ENCODE peak calls at places on chromosomes 11 and 22, in five cellular contexts. P is HCT116, N is HepG2, D is K562, K is H1. C is an unnamed sample. For H4K20me1, the result is how much of the 10 kb centered on the place peaks cover.

GRCh38 chr11:65680192-65680743 is 17.6 kb upstream of the RELA start:
- DNase-seq in P (no peak), N (no peak), D (no peak), K (no peak), C (no peak)

GRCh38 chr11:63709336-63709735 is 28.0 kb downstream of the RTN3 start:
- DNase-seq in P (no peak), N (no peak), D (no peak), K (no peak), C (no peak)

GRCh38 chr11:65551572-65552398 is 6.4 kb downstream of the LTBP3 start:
- DNase-seq in P (peak), N (peak), D (peak), K (no peak), C (peak)

GRCh38 chr11:116513894-116514293 is 258.9 kb downstream of the BUD13 start:
- DNase-seq in P (peak), N (peak), D (peak), K (peak), C (peak)

GRCh38 chr22:28103596-28103995 is 184.5 kb upstream of the PITPNB start:
- DNase-seq in P (no peak), N (no peak), D (no peak), K (no peak), C (no peak)

GRCh38 chr11:65529475-65530156 is 4.7 kb downstream of the SCYL1 start:
- DNase-seq in P (no peak), N (peak), D (no peak), K (no peak), C (no peak)

GRCh38 chr11:26901162-26901561 is 92.8 kb upstream of the FIBIN start:
- DNase-seq in P (no peak), N (no peak), D (no peak), K (no peak), C (no peak)

GRCh38 chr22:19046287-19046686 is 75.9 kb downstream of the DGCR2 start:
- DNase-seq in P (no peak), N (no peak), D (no peak), K (no peak), C (no peak)

GRCh38 chr11:14320020-14320419 is 39.0 kb downstream of the RRAS2 start:
- DNase-seq in P (no peak), N (no peak), D (no peak), K (no peak), C (no peak)

GRCh38 chr11:64970731-64971151 is 1.2 kb downstream of the MAJIN start:
- DNase-seq in P (no peak), N (no peak), D (no peak), K (no peak), C (no peak)

GRCh38 chr11:6497069-6497839 is at the start of gene DNHD1:
- DNase-seq in P (no peak), N (no peak), D (no peak), K (peak), C (peak)

GRCh38 chr11:2460540-2461252 is 15.9 kb downstream of the KCNQ1 start:
- DNase-seq in P (no peak), N (no peak), D (no peak), K (no peak), C (no peak)

GRCh38 chr11:2462092-2462985 is 17.5 kb downstream of the KCNQ1 start:
- DNase-seq in P (no peak), N (no peak), D (no peak), K (no peak), C (no peak)

GRCh38 chr11:2462986-2463765 is 18.4 kb downstream of the KCNQ1 start:
- DNase-seq in P (peak), N (peak), D (no peak), K (no peak), C (no peak)

GRCh38 chr11:2459796-2460531 is 15.2 kb downstream of the KCNQ1 start:
- DNase-seq in P (no peak), N (no peak), D (no peak), K (no peak), C (peak)

GRCh38 chr11:2461253-2462091 is 16.7 kb downstream of the KCNQ1 start:
- DNase-seq in P (no peak), N (no peak), D (peak), K (no peak), C (no peak)
- H4K20me1 ChIP-seq in P (under half), N (under half), D (under half), K (under half), C (under half)

DNA sequence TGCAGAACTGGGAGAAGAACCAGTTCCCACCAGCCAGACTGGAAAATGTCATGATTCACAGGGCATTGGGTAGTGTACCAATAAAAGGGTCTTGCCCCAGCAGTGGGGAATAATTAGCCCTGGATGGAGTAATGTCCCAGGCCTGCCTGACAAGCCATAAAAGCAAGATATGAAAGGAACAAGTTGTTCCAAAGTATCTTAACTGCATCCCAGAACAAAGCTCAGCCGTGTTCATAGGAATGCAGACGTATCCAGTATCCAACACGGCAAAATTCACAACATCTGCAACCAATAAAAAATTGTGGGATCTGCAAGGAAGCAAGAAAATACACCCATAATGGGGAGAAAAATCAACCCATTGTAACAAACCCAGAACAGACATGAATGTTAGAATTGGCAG is 47.9 kb downstream of the ASCL2 start:
- DNase-seq in P (no peak), N (no peak), D (no peak), K (no peak), C (no peak)
- TF ChIP-seq POLR2AphosphoS5 in P (no peak), N (no peak), D (no peak), K (no peak), C (no peak)

GRCh38 chr11:124627546-124627945 is 4.9 kb downstream of the TBRG1 start:
- DNase-seq in P (no peak), N (no peak), D (no peak), K (no peak), C (no peak)
- H4K20me1 ChIP-seq in P (under half), N (under half), D (under half), K (under half), C (under half)

DNA sequence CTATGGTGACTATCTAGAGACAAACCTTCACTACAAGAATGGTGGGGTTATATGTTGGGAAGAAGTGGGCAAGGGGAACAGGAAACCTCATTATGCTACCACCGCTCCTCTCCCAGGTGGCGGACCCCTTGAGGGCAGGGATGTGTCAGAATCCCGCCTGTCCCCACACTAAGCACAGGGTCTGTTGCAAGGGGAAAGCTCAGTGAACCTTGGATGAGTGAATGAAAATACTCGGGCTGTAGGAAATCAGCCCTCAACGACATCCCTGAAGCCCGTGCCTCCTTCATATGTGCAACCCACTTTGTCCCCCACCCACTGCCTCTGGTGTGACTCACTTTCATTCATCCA is 68.2 kb upstream of the AMPD3 start:
- DNase-seq in P (no peak), N (no peak), D (no peak), K (no peak), C (no peak)
- TF ChIP-seq POLR2AphosphoS5 in P (no peak), N (no peak), D (no peak), K (no peak), C (no peak)

DNA sequence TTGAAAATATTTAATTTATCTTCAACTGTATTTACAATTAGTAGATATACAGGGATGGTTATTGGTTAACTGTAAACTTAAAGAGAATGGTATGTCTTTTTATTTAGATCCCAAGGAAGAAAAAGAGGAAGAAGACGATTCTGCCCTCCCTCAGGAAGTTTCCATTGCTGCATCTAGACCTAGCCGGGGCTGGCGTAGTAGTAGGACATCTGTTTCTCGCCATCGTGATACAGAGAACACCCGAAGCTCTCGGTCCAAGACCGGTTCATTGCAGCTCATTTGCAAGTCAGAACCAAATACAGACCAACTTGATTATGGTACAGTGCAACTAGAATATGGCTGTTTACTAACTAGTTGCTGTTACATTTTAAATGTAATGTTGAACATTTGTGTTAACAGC is 12.7 kb upstream of the CNTF start:
- DNase-seq in P (no peak), N (no peak), D (no peak), K (no peak), C (no peak)
- H4K20me1 ChIP-seq in P (under half), N (under half), D (under half), K (under half), C (under half)

GRCh38 chr22:23233746-23234408 is 53.6 kb downstream of the BCR start:
- DNase-seq in P (no peak), N (no peak), D (no peak), K (no peak), C (no peak)
- TF ChIP-seq POLR2AphosphoS5 in P (no peak), N (no peak), D (no peak), K (no peak), C (no peak)

DNA sequence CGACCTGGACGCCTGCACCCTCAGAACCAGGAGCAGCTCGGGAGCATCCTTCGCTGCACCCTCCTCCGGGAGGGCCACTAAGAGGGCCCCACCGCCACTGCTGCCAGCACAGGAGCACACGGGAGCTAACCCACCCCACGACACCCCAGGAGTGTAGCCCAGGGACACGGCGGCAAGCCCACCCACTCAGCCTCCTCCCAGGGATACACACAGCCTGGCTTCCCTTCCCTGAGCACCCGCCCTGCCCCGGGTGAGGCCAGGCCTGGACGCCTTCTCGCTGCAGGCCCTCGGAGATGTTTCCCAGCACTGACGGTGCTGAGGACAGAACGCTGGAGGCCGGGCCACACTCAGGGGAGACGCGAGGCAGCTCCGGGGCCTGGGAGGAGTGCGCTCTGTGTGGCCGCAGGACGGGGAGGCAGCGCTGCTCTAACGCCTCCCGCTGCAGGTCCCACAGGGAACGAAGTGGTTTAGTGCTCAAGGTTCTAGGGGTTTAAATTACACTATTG is 190.4 kb downstream of the BRD1 start:
- DNase-seq in P (no peak), N (no peak), D (no peak), K (no peak), C (no peak)
- H4K20me1 ChIP-seq in P (under half), N (under half), D (under half), K (under half), C (under half)

GRCh38 chr22:41487037-41487963 is 18.4 kb downstream of the ACO2 start:
- DNase-seq in P (no peak), N (no peak), D (no peak), K (no peak), C (no peak)
- TF ChIP-seq POLR2AphosphoS5 in P (no peak), N (no peak), D (no peak), K (no peak), C (no peak)

DNA sequence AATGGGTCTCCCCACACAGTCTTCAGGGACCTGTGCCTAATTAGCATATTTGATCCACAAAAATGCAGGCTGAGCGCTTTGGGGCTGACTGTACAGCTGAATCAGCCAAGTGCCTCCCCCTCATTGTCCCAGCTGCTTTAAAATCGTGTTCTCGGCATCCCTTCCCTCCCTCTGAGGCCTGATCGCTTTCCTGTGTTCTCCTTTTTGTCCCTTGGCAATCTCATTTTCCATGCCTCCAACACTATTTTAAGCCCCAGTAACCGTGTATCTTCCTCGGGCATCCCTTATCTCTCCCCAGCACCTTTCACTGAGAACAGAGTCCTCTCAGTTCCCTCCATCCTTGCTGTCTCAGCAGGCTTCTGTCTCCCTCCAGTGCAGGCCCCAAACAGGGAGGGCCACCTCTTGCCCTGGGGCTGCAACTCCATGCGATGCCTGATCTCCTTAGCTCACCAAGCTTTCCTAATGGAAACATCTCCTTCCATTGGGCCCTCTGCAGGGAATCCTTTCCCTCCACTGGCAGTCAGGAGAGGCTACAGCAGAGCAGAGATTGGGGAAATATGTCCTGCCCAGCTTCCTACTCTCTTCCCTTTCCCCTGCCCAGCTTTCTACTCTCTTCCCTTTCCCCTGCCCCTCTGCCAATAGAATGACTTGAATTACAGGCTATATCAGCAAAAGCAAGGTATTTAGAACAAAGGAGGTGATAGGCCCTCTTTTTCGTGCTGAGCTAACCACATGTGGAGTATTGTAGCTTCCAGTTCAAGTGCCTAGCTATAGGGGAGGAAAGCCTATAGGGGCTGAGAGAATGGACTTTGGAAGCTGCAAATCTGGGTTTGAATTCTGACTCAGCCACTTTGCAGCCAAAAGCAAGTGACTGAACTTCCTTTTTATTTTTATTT is 13.9 kb downstream of the UQCR10 start:
- DNase-seq in P (no peak), N (peak), D (peak), K (no peak), C (no peak)
- H4K20me1 ChIP-seq in P (under half), N (under half), D (under half), K (under half), C (under half)

DNA sequence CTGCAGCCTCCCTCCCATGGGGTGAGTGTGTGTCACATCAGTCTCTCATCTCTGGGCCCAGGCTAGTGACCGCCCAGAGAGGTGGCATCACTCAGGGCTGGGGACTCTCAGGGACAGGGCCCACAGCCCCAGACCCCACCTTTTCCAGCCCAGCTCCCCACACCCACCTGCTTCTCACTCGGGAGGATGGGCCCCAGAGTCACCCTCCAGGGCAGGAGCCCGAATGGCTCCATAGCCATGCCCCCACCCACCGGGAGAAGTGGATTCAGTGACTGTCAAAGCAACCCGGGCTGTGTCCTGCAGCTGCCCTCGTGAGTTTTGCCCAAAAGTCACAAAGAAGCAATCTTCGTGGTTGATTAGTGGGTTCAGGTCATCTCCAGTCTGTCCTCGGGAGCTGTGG is 26.0 kb downstream of the PARVG start:
- DNase-seq in P (no peak), N (no peak), D (no peak), K (no peak), C (no peak)
- TF ChIP-seq POLR2AphosphoS5 in P (no peak), N (no peak), D (no peak), K (no peak), C (no peak)

C was measured in GM23338.